ENCODE peak calls at places on chromosomes 6 and 20, in seven cellular contexts. N, U, O, F, K, X and Z are unnamed samples.

GRCh38 chr6:8855411-8855810 is 420.1 kb upstream of the SLC35B3 start:
- DNase-seq in N (no peak), X (no peak), O (no peak), K (no peak), F (no peak), U (no peak), Z (no peak)

GRCh38 chr6:52904562-52905279 is 4.8 kb downstream of the GSTA3 start:
- DNase-seq in K (no peak), U (peak), F (peak), N (no peak), X (no peak), O (peak), Z (peak)

GRCh38 chr6:3285049-3285639 is 26.4 kb downstream of the PSMG4 start:
- DNase-seq in K (no peak), O (no peak), N (no peak), X (no peak), F (no peak), U (no peak), Z (no peak)

GRCh38 chr20:1818247-1818840 is 76.9 kb upstream of the SIRPA start:
- DNase-seq in K (no peak), N (no peak), F (no peak), X (no peak), U (no peak), O (no peak), Z (no peak)

GRCh38 chr6:167094436-167094819 is 28.5 kb upstream of the CCR6 start:
- DNase-seq in X (peak), K (no peak), U (no peak), F (peak), N (no peak), O (no peak), Z (no peak)

GRCh38 chr20:24465168-24465567 is 4.3 kb upstream of the SYNDIG1 start:
- DNase-seq in U (no peak), K (no peak), X (no peak), O (no peak), N (no peak), F (no peak), Z (no peak)

GRCh38 chr20:22716824-22717351 is 132.5 kb upstream of the FOXA2 start:
- DNase-seq in X (no peak), O (no peak), K (no peak), U (no peak), N (peak), F (no peak), Z (no peak)

GRCh38 chr6:12160350-12160749 is 129.8 kb upstream of the EDN1 start:
- DNase-seq in F (no peak), U (no peak), O (no peak), N (peak), X (no peak), K (no peak), Z (no peak)

GRCh38 chr6:10402648-10403311 is 12.1 kb downstream of the TFAP2A start:
- DNase-seq in F (peak), X (no peak), O (no peak), K (no peak), N (no peak), U (no peak), Z (no peak)

GRCh38 chr20:2114990-2115681 is 13.5 kb downstream of the STK35 start:
- DNase-seq in O (peak), X (no peak), U (no peak), N (peak), F (no peak), K (peak), Z (no peak)

GRCh38 chr6:130593948-130594347 is 228.1 kb downstream of the TMEM200A start:
- DNase-seq in F (no peak), O (no peak), U (no peak), K (no peak), X (no peak), N (no peak), Z (no peak)

GRCh38 chr20:542777-543368 is 717 bp downstream of the CSNK2A1 start:
- DNase-seq in F (peak), O (peak), U (no peak), X (peak), N (no peak), K (peak), Z (no peak)

GRCh38 chr6:10300071-10300470 is 114.8 kb downstream of the TFAP2A start:
- DNase-seq in O (no peak), F (no peak), K (no peak), N (no peak), X (no peak), U (no peak), Z (no peak)

GRCh38 chr6:35370124-35370741 is 27.9 kb downstream of the PPARD start:
- DNase-seq in O (peak), F (no peak), K (peak), N (peak), U (no peak), X (no peak), Z (no peak)

GRCh38 chr6:39367661-39368060 is 45.2 kb upstream of the KCNK16 start:
- DNase-seq in K (no peak), U (no peak), X (no peak), N (no peak), F (no peak), O (no peak), Z (no peak)

GRCh38 chr6:89314692-89315091 is 407 bp downstream of the GABRR2 start:
- DNase-seq in F (no peak), U (no peak), K (no peak), X (no peak), N (no peak), O (no peak), Z (no peak)

GRCh38 chr6:130156908-130157307 is 65.8 kb downstream of the SAMD3 start:
- DNase-seq in F (no peak), K (no peak), X (no peak), U (no peak), O (no peak), N (no peak), Z (no peak)

GRCh38 chr6:106087548-106088325 is 1.6 kb downstream of the PRDM1 start:
- DNase-seq in O (peak), X (peak), N (peak), U (no peak), F (peak), K (peak), Z (no peak)

GRCh38 chr6:29814379-29815117 is 13.1 kb upstream of the HLA-G start:
- DNase-seq in O (no peak), X (no peak), N (no peak), U (no peak), F (no peak), K (no peak), Z (no peak)

GRCh38 chr6:167501831-167502385 is 177.0 kb downstream of the TTLL2 start:
- DNase-seq in F (peak), O (no peak), N (no peak), K (no peak), U (peak), X (peak), Z (no peak)

GRCh38 chr20:10129749-10130148 is 88.9 kb upstream of the SNAP25 start:
- DNase-seq in U (no peak), X (no peak), N (no peak), K (no peak), F (no peak), O (no peak), Z (no peak)

GRCh38 chr6:165729307-165729936 is 66.4 kb upstream of the PDE10A start:
- DNase-seq in X (peak), K (no peak), F (peak), N (peak), O (peak), U (no peak), Z (no peak)

GRCh38 chr6:37717836-37718251 is 20.2 kb upstream of the MDGA1 start:
- DNase-seq in X (no peak), N (peak), O (no peak), F (no peak), K (no peak), U (no peak), Z (no peak)

GRCh38 chr6:56724455-56724854 is 81.8 kb upstream of the DST start:
- DNase-seq in X (no peak), U (no peak), O (no peak), F (no peak), N (peak), K (no peak), Z (no peak)

GRCh38 chr6:157717266-157717870 is 105.7 kb upstream of the SNX9 start:
- DNase-seq in N (peak), O (no peak), K (no peak), U (no peak), F (peak), X (no peak), Z (no peak)

GRCh38 chr6:148980234-148980633 is 233.4 kb downstream of the UST start:
- DNase-seq in O (no peak), K (no peak), F (no peak), N (no peak), X (peak), U (no peak), Z (no peak)

GRCh38 chr6:124924333-124924759 is 37.9 kb upstream of the RNF217 start:
- DNase-seq in K (no peak), F (no peak), U (no peak), O (no peak), N (no peak), X (no peak), Z (no peak)

GRCh38 chr6:77362055-77362454 is 101.2 kb downstream of the HTR1B start:
- DNase-seq in O (no peak), X (no peak), F (no peak), N (no peak), K (no peak), U (no peak), Z (no peak)

GRCh38 chr6:162058281-162058875 is 669.2 kb downstream of the PRKN start:
- DNase-seq in N (no peak), F (peak), K (no peak), U (no peak), X (no peak), O (no peak), Z (no peak)

GRCh38 chr20:48683467-48684175 is 144.2 kb downstream of the PREX1 start:
- DNase-seq in O (no peak), F (no peak), X (no peak), K (no peak), U (no peak), N (no peak), Z (no peak)

GRCh38 chr20:53872081-53872541 is 198.3 kb downstream of the BCAS1 start:
- DNase-seq in F (no peak), N (no peak), U (no peak), K (no peak), O (no peak), X (no peak), Z (no peak)